ENCODE peak calls at places on chromosomes 11 and 22, in five cellular contexts. P is transverse colon; Q is spleen; N is activated CD8-positive, alpha-beta memory T cell treated with anti-CD3 and anti-CD28 coated beads for 24 hours; I is left cardiac atrium. R is an unnamed sample.

GRCh38 chr22:49400136-49400865 is 427.4 kb downstream of the BRD1 start:
- DNase-seq in I (no peak), P (no peak), N (no peak), Q (peak), R (peak)

GRCh38 chr22:45506961-45507360 is 4.3 kb downstream of the FBLN1 start:
- DNase-seq in N (no peak), I (no peak), P (no peak), Q (no peak), R (peak)

GRCh38 chr11:117868815-117869642 is 7.4 kb downstream of the FXYD6 start:
- DNase-seq in Q (no peak), N (no peak), P (no peak), I (no peak), R (no peak)

GRCh38 chr11:112087212-112087611 is 539 bp downstream of the SDHD start:
- DNase-seq in I (no peak), Q (no peak), N (no peak), P (no peak), R (no peak)

GRCh38 chr11:132973686-132974085 is 558.6 kb downstream of the OPCML start:
- DNase-seq in Q (no peak), P (no peak), N (no peak), I (no peak), R (no peak)

GRCh38 chr11:119844808-119845207 is 115.8 kb upstream of the NECTIN1 start:
- DNase-seq in N (no peak), P (no peak), Q (no peak), I (no peak), R (no peak)

GRCh38 chr22:46737976-46738641 is at the start of gene CERK:
- DNase-seq in Q (peak), P (peak), N (peak), I (peak), R (peak)

GRCh38 chr11:102111011-102111786 is 952 bp downstream of the YAP1 start:
- DNase-seq in I (peak), N (no peak), P (peak), Q (no peak), R (peak)

GRCh38 chr11:897226-898159 is 13.1 kb downstream of the CHID1 start:
- DNase-seq in P (no peak), Q (no peak), N (no peak), I (no peak), R (no peak)

GRCh38 chr11:62103141-62103540 is 20.7 kb upstream of the INCENP start:
- DNase-seq in P (no peak), I (no peak), N (no peak), Q (no peak), R (no peak)

GRCh38 chr11:13388741-13389140 is 74.3 kb downstream of the BTBD10 start:
- DNase-seq in P (no peak), I (no peak), Q (no peak), N (no peak), R (no peak)

GRCh38 chr11:14668733-14669301 is 25.2 kb downstream of the PDE3B start:
- DNase-seq in I (no peak), N (no peak), Q (no peak), P (no peak), R (no peak)

GRCh38 chr22:27620367-27621154 is 181.0 kb downstream of the MN1 start:
- DNase-seq in P (no peak), Q (no peak), I (no peak), N (no peak), R (no peak)

GRCh38 chr11:114921697-114922096 is 243.4 kb downstream of the NXPE2 start:
- DNase-seq in N (no peak), Q (no peak), I (no peak), P (no peak), R (no peak)

GRCh38 chr11:76153609-76153949 is 52.7 kb downstream of the WNT11 start:
- DNase-seq in N (no peak), I (no peak), Q (no peak), P (no peak), R (no peak)

GRCh38 chr11:32893091-32893946 is 708 bp downstream of the QSER1 start:
- DNase-seq in N (peak), I (peak), Q (peak), P (peak), R (peak)

GRCh38 chr22:40128989-40129388 is 48.7 kb upstream of the TNRC6B start:
- DNase-seq in I (no peak), P (peak), Q (no peak), N (no peak), R (no peak)

GRCh38 chr11:66701432-66702240 is 23.9 kb upstream of the RBM4B start:
- DNase-seq in N (no peak), I (no peak), Q (no peak), P (no peak), R (no peak)

GRCh38 chr22:44658371-44658953 is 43.5 kb upstream of the PRR5 start:
- DNase-seq in N (no peak), I (peak), P (peak), Q (peak), R (peak)

GRCh38 chr11:44877908-44878459 is 72.7 kb downstream of the TP53I11 start:
- DNase-seq in P (no peak), N (no peak), Q (no peak), I (peak), R (no peak)

GRCh38 chr22:46574438-46574992 is 37.1 kb upstream of the CELSR1 start:
- DNase-seq in N (no peak), P (peak), I (no peak), Q (peak), R (peak)

GRCh38 chr11:29914203-29914930 is 102.5 kb downstream of the KCNA4 start:
- DNase-seq in Q (no peak), N (no peak), I (no peak), P (no peak), R (no peak)

GRCh38 chr22:21051836-21052400 is 6.2 kb downstream of the LRRC74B start:
- DNase-seq in I (no peak), Q (peak), N (no peak), P (no peak), R (no peak)

GRCh38 chr11:60857378-60858232 is 1.9 kb upstream of the PTGDR2 start:
- DNase-seq in Q (peak), N (no peak), I (no peak), P (no peak), R (no peak)

GRCh38 chr11:119148855-119149370 is at the start of gene ABCG4:
- DNase-seq in Q (no peak), N (peak), P (no peak), I (peak), R (peak)

GRCh38 chr11:70521475-70522260 is 123.3 kb downstream of the CTTN start:
- DNase-seq in Q (peak), N (no peak), P (no peak), I (no peak), R (no peak)

GRCh38 chr22:31995046-31995445 is 48.0 kb upstream of the SLC5A1 start:
- DNase-seq in I (no peak), N (no peak), Q (no peak), P (no peak), R (no peak)

GRCh38 chr11:106997241-106997640 is 21.0 kb downstream of the GUCY1A2 start:
- DNase-seq in N (no peak), P (no peak), Q (no peak), I (no peak), R (no peak)

GRCh38 chr11:124837491-124837856 is 27.8 kb upstream of the ROBO3 start:
- DNase-seq in Q (no peak), N (no peak), I (no peak), P (no peak), R (no peak)

GRCh38 chr11:46012185-46012584 is 89.7 kb downstream of the LARGE2 start:
- DNase-seq in I (no peak), N (no peak), P (no peak), Q (no peak), R (no peak)

GRCh38 chr22:37443086-37443485 is 15.8 kb upstream of the ELFN2 start:
- DNase-seq in P (no peak), N (no peak), I (no peak), Q (no peak), R (peak)

GRCh38 chr11:121453589-121454299 is 977 bp upstream of the SORL1-AS1 start:
- DNase-seq in Q (no peak), P (no peak), I (no peak), N (no peak), R (no peak)